ENCODE peak calls at places on chromosome 22, in seven cellular contexts. W, Z, J, T, S, L and U are unnamed samples. For H3K36me3, the result is how much of the 10 kb centered on the place peaks cover.

GRCh38 chr22:24953294-24954113 is 988 bp downstream of the KIAA1671 start:
- DNase-seq in T (no peak), L (no peak), J (no peak), Z (peak), S (peak), W (peak), U (no peak)

GRCh38 chr22:42314709-42315391 is 44.4 kb upstream of the TCF20 start:
- DNase-seq in W (no peak), T (no peak), J (no peak), S (no peak), Z (no peak), L (no peak), U (no peak)

GRCh38 chr22:43399338-43399979 is 12.4 kb upstream of the MPPED1 start:
- DNase-seq in Z (no peak), W (no peak), L (no peak), J (peak), T (no peak), S (no peak), U (peak)

GRCh38 chr22:32020117-32020516 is 22.9 kb upstream of the SLC5A1 start:
- DNase-seq in J (no peak), S (no peak), L (peak), T (peak), Z (peak), W (no peak), U (no peak)

GRCh38 chr22:19129871-19130270 is 1.2 kb upstream of the TSSK2 start:
- DNase-seq in W (no peak), Z (no peak), S (no peak), T (peak), J (no peak), L (no peak), U (no peak)

GRCh38 chr22:22105364-22105763 is 122.8 kb upstream of the TOP3B start:
- DNase-seq in Z (no peak), W (no peak), S (no peak), J (no peak), L (no peak), T (no peak), U (no peak)

GRCh38 chr22:33811686-33812085 is 108.6 kb downstream of the LARGE1 start:
- DNase-seq in T (no peak), S (peak), W (peak), J (no peak), Z (peak), L (peak), U (no peak)

GRCh38 chr22:43884600-43885318 is 7.1 kb downstream of the PNPLA5 start:
- DNase-seq in Z (peak), J (peak), S (peak), T (peak), L (peak), W (peak), U (peak)

GRCh38 chr22:22684605-22685561 is 40.5 kb downstream of the GGTLC2 start:
- DNase-seq in L (peak), W (peak), S (peak), J (peak), Z (peak), T (no peak), U (no peak)

GRCh38 chr22:34841321-34841901 is 224.5 kb upstream of the ISX start:
- DNase-seq in J (no peak), T (no peak), S (peak), W (peak), L (no peak), Z (no peak), U (no peak)

GRCh38 chr22:31083923-31084810 is 3.0 kb downstream of the SMTN start:
- DNase-seq in J (no peak), Z (no peak), T (no peak), L (no peak), W (no peak), S (no peak), U (no peak)

GRCh38 chr22:50303848-50304527 is 3.5 kb downstream of the PLXNB2 start:
- DNase-seq in S (peak), Z (peak), J (peak), L (no peak), W (peak), T (peak), U (peak)

GRCh38 chr22:41565403-41566054 is 4.7 kb downstream of the CSDC2 start:
- DNase-seq in W (no peak), S (no peak), L (peak), Z (peak), T (peak), J (peak), U (peak)

GRCh38 chr22:26893034-26893710 is 235.8 kb downstream of the MIAT start:
- DNase-seq in J (no peak), L (no peak), T (no peak), S (peak), W (peak), Z (no peak), U (peak)

GRCh38 chr22:41469218-41469851 is 418 bp downstream of the ACO2 start:
- DNase-seq in S (peak), T (no peak), W (peak), L (no peak), Z (peak), J (no peak), U (peak)

GRCh38 chr22:17159504-17159951 is 451 bp upstream of the HDHD5 start:
- DNase-seq in Z (peak), J (no peak), L (peak), W (peak), T (peak), S (peak), U (peak)

GRCh38 chr22:42680648-42681047 is 31.5 kb upstream of the CYB5R3 start:
- DNase-seq in T (peak), Z (no peak), L (peak), J (no peak), W (no peak), S (no peak), U (peak)

GRCh38 chr22:25374871-25375270 is 155.4 kb downstream of the CRYBB2 start:
- DNase-seq in T (no peak), W (no peak), J (no peak), Z (no peak), L (no peak), S (no peak), U (no peak)

GRCh38 chr22:42282943-42283287 is 12.5 kb upstream of the TCF20 start:
- DNase-seq in J (no peak), S (peak), L (no peak), Z (no peak), W (no peak), T (no peak), U (no peak)

GRCh38 chr22:41772645-41773044 is 27.8 kb upstream of the CCDC134 start:
- DNase-seq in J (no peak), Z (no peak), S (no peak), W (no peak), T (peak), L (no peak), U (no peak)

GRCh38 chr22:27982106-27982505 is 63.0 kb upstream of the PITPNB start:
- DNase-seq in L (no peak), W (no peak), Z (no peak), T (no peak), S (no peak), J (no peak), U (no peak)

GRCh38 chr22:37816543-37817180 is 6.5 kb upstream of the GALR3 start:
- DNase-seq in Z (no peak), T (no peak), L (no peak), W (no peak), S (no peak), J (no peak), U (no peak)

GRCh38 chr22:26656896-26657851 is at the start of gene MIAT:
- DNase-seq in Z (peak), L (no peak), S (peak), W (peak), J (peak), T (no peak), U (peak)

GRCh38 chr22:30438559-30438958 is 13.0 kb downstream of the MTFP1 start:
- DNase-seq in J (no peak), Z (no peak), L (no peak), W (no peak), T (no peak), S (no peak), U (no peak)

DNA sequence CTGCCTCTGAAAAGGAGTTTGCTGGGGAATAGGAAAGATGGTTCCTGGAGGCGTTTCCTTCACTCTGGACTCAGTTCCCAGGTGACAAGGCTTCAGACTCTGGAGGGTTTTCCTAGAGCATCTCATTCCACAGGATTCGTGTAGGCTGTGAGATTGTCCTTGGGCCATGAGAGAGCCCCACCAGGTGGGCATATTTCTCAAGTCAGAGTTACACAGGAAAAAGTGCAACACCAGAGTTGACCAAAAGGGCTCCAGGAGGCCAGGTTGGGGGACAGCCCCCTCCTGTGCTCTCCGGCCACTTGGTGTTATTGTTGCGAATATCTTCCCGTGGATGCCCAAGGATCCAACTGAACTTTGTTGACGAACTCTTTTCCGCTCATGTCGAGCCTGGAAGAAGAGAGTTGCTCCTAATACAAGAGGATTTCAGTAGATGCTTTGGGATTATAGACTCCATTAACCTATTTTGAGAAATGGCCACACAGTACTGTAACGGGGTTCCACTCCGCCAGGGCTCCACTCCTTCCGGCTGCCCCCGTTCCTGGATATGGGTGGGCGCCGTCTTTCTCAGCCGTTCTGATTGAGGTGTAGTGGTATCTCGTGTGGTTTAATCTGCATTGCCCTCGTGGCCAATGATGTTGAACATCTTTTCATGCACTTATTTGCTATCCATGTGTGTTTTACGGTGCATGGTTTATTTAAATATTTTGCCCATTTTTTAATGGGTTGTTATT is 580.3 kb downstream of the BRD1 start:
- DNase-seq in L (no peak), W (no peak), S (no peak), J (no peak), T (no peak), Z (no peak), U (no peak)
- H3K27ac ChIP-seq in L (no peak), W (no peak), S (no peak), J (no peak), T (no peak), Z (no peak), U (no peak)

GRCh38 chr22:20981787-20982562 is at the start of gene LZTR1:
- DNase-seq in S (peak), Z (peak), L (peak), J (peak), T (peak), W (peak), U (peak)
- TF ChIP-seq EZH2 in S (peak), Z (no peak), L (no peak), J (no peak), T (no peak), W (no peak), U (no peak)

GRCh38 chr22:36323182-36323854 is 64.4 kb downstream of the MYH9 start:
- DNase-seq in Z (no peak), W (no peak), J (no peak), T (no peak), L (peak), S (no peak), U (peak)
- H3K36me3 ChIP-seq in Z (under half), W (under half), J (half or more), T (half or more), L (half or more), S (under half), U (half or more)

DNA sequence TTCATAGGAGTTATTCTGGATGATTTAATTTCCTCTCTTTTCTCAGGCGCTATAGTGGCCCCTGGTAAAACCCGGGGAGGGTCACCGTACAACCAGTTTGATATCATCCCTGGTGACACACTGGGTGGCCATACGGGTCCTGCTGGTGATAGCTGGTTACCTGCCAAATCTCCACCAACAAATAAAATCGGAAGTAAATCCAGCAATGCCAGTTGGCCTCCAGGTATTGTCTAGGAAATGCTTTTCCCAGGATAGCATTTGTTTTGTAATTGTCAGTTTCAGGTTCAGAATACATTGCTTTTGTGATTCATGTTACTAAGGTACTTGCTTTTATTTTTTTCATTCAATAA is 35.6 kb upstream of the ADSL start:
- DNase-seq in T (no peak), L (no peak), J (no peak), Z (no peak), S (no peak), W (no peak), U (no peak)
- H3K27ac ChIP-seq in T (no peak), L (peak), J (no peak), Z (peak), S (no peak), W (no peak), U (no peak)

GRCh38 chr22:38842512-38843200 is 1.2 kb downstream of the NPTXR start:
- DNase-seq in J (no peak), W (no peak), S (no peak), L (no peak), Z (no peak), T (no peak), U (no peak)

GRCh38 chr22:38845368-38845740 is 1.5 kb upstream of the NPTXR start:
- DNase-seq in T (no peak), W (no peak), L (no peak), S (no peak), Z (no peak), J (no peak), U (no peak)

GRCh38 chr22:38844661-38845367 is 986 bp upstream of the NPTXR start:
- DNase-seq in T (no peak), Z (no peak), W (no peak), J (no peak), S (no peak), L (no peak), U (no peak)

GRCh38 chr22:38843201-38843715 is 570 bp downstream of the NPTXR start:
- DNase-seq in W (peak), T (peak), S (peak), L (peak), Z (peak), J (peak), U (peak)

GRCh38 chr22:38843716-38844660 is at the start of gene NPTXR:
- DNase-seq in Z (peak), S (peak), L (peak), T (no peak), W (peak), J (peak), U (peak)
- TF ChIP-seq EZH2 in Z (no peak), S (peak), L (peak), T (peak), W (no peak), J (no peak), U (no peak)

DNA sequence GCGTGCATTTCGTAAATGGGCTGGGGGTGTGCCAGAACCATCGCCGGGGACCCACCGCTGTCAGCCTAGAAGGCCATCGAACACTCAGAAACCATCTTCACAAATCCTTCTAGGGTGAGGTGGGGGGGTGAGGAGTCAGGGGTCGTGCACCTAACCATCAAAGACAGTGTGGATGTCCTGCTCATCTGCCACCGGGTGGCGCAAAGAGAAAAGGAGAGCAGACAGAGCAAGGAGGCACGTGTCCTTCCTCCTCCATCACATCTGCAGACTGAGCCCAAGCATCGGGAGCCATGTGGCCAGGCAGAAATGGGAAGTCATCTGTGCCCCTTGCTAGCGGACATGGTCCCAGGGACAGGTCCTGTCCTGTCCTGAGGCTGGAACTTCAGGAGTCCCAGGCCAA is 61.9 kb upstream of the NUP50 start:
- DNase-seq in J (peak), L (peak), Z (peak), T (peak), W (peak), S (peak), U (peak)
- H3K36me3 ChIP-seq in J (under half), L (under half), Z (under half), T (under half), W (under half), S (under half), U (under half)

GRCh38 chr22:29204617-29205183 is 996 bp upstream of the EMID1 start:
- DNase-seq in J (peak), Z (no peak), S (no peak), L (no peak), W (no peak), T (no peak), U (no peak)

GRCh38 chr22:29205598-29206371 is at the start of gene EMID1:
- DNase-seq in S (peak), J (peak), Z (peak), L (no peak), W (peak), T (no peak), U (peak)

GRCh38 chr22:29203883-29204282 is 1.8 kb upstream of the EMID1 start:
- DNase-seq in S (peak), J (no peak), W (no peak), L (no peak), T (no peak), Z (no peak), U (peak)

GRCh38 chr22:29206372-29207230 is 905 bp downstream of the EMID1 start:
- DNase-seq in S (peak), L (no peak), T (no peak), W (no peak), Z (no peak), J (no peak), U (no peak)

DNA sequence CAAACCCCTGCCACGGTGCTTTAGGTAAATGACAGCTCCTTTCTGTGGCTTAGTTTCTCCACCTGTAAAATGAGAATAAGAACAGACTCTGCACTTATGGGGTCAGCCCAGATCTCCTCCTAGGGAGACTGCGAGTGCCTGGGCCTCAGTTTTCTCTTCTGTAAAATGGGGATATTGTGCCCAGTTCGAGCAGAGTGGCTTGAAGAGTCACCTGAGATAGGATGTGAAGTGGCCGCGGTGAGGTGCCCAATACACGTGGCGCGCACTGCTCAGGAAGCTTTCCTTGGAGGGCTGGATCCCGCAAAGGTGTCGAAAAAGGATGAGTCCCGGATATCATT is 467 bp upstream of the EMID1 start:
- DNase-seq in W (peak), Z (no peak), L (no peak), T (no peak), S (no peak), J (no peak), U (no peak)
- H3K27ac ChIP-seq in W (no peak), Z (no peak), L (no peak), T (no peak), S (no peak), J (peak), U (no peak)

GRCh38 chr22:45976351-45977002 is 485 bp downstream of the WNT7B start:
- DNase-seq in W (peak), T (peak), J (no peak), S (peak), L (no peak), Z (no peak), U (no peak)
- TF ChIP-seq EZH2 in W (peak), T (no peak), J (no peak), S (peak), L (peak), Z (no peak), U (peak)

GRCh38 chr22:23827351-23827995 is 11.3 kb downstream of the DERL3 start:
- DNase-seq in W (no peak), L (no peak), Z (no peak), T (no peak), S (peak), J (no peak), U (no peak)

GRCh38 chr22:23831781-23832180 is 7.0 kb downstream of the DERL3 start:
- DNase-seq in S (no peak), L (no peak), T (no peak), Z (no peak), W (no peak), J (no peak), U (no peak)

GRCh38 chr22:23831261-23831660 is 7.5 kb downstream of the DERL3 start:
- DNase-seq in T (no peak), J (no peak), S (no peak), W (no peak), Z (no peak), L (no peak), U (no peak)

GRCh38 chr22:23828800-23829680 is 9.8 kb downstream of the DERL3 start:
- DNase-seq in S (no peak), L (no peak), T (no peak), W (no peak), Z (no peak), J (no peak), U (no peak)

DNA sequence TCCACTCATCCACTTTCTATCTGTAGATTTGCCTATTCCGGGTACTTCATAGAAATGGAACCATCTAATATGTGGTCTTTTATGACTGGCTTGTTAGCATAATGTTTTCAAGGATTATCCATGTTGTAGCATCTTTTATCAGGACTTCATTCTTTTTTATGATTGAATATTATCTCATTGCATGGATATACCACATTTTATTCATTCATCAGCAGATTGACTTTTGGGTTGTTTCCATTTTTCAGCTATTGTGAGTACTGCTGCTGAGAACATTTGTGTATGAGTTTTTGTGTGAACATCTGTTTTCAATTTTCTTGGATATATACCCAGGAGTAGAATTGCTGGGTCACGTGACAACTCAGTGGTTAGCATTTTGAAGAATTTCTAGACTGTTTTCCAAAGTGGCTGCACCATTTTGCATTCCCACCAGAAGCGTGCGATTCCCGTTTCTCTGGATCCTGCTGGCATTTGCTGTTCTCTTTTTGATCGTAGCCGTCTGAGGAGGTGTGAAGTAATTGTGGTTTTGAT is 8.9 kb downstream of the DERL3 start:
- DNase-seq in T (no peak), Z (no peak), L (peak), W (no peak), S (no peak), J (no peak), U (peak)
- H3K36me3 ChIP-seq in T (under half), Z (under half), L (under half), W (under half), S (under half), J (half or more), U (half or more)

GRCh38 chr22:48104102-48104738 is 1341.8 kb downstream of the TBC1D22A start:
- DNase-seq in T (no peak), L (no peak), S (no peak), J (no peak), Z (no peak), W (no peak), U (no peak)

GRCh38 chr22:48106715-48107259 is 1344.3 kb downstream of the TBC1D22A start:
- DNase-seq in T (no peak), S (no peak), W (no peak), L (no peak), Z (no peak), J (no peak), U (no peak)

GRCh38 chr22:48104786-48105185 is 1342.3 kb downstream of the TBC1D22A start:
- DNase-seq in T (no peak), S (no peak), W (no peak), J (no peak), L (no peak), Z (no peak), U (no peak)

GRCh38 chr22:48105254-48105653 is 1342.8 kb downstream of the TBC1D22A start:
- DNase-seq in L (no peak), Z (no peak), J (no peak), T (no peak), S (no peak), W (peak), U (no peak)

GRCh38 chr22:48106215-48106614 is 1343.8 kb downstream of the TBC1D22A start:
- DNase-seq in S (no peak), L (no peak), Z (no peak), T (no peak), W (no peak), J (no peak), U (no peak)
- H3K27ac ChIP-seq in S (no peak), L (no peak), Z (no peak), T (no peak), W (no peak), J (no peak), U (no peak)